ENCODE peak calls at places on chromosomes 6 and 20, in five cellular contexts. M is GM20000, N is psoas muscle, E is WTC11, C is BE2C. D is an unnamed sample.

GRCh38 chr6:17986656-17987575 is 519 bp downstream of the KIF13A start:
- DNase-seq in M (peak), N (peak), E (peak), C (peak), D (peak)

GRCh38 chr6:32947552-32948465 is 5.1 kb downstream of the HLA-DMA start:
- DNase-seq in M (no peak), N (no peak), E (peak), C (peak), D (peak)

GRCh38 chr6:27296106-27296783 is 15.8 kb downstream of the POM121L2 start:
- DNase-seq in M (no peak), N (no peak), E (peak), C (peak), D (peak)

GRCh38 chr6:37788259-37788658 is 31.3 kb upstream of the ZFAND3 start:
- DNase-seq in M (no peak), N (no peak), E (no peak), C (no peak), D (no peak)

GRCh38 chr20:17885544-17885943 is 83.0 kb downstream of the SNX5 start:
- DNase-seq in M (no peak), N (no peak), E (no peak), C (no peak), D (no peak)

GRCh38 chr6:24666097-24666615 is 543 bp downstream of the TDP2 start:
- DNase-seq in M (peak), N (peak), E (peak), C (peak), D (peak)

GRCh38 chr20:4445331-4445730 is 276.4 kb upstream of the PRND start:
- DNase-seq in M (no peak), N (no peak), E (no peak), C (no peak), D (no peak)

GRCh38 chr6:22709804-22710203 is 140.4 kb downstream of the HDGFL1 start:
- DNase-seq in M (no peak), N (no peak), E (no peak), C (no peak), D (no peak)

GRCh38 chr6:3592371-3592941 is 135.6 kb upstream of the SLC22A23 start:
- DNase-seq in M (no peak), N (no peak), E (no peak), C (no peak), D (no peak)

DNA sequence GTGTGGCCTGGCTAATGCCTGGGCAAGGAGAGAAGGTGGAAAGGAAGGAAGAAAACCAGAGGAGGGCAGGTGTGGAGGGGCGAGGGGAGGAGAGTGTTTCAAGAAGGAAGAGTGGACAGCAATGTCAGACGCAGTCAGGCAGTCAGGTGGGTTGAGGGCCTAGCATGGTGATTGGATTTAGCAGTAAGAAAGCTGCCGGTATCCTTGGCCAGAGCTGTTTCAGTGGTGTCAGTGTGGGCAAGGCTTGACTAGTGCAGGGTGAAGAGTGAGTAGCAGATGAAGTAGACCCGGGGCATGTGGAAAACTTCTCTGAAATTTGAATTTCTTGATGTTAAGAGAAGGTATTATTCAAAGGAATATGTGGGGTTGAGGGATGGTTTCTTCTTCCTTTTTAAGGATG is 27.0 kb downstream of the SNX9 start:
- DNase-seq in M (no peak), N (no peak), E (no peak), C (no peak), D (no peak)
- TF ChIP-seq CTCF in M (no peak), N (no peak), E (no peak), C (no peak), D (no peak)

GRCh38 chr6:53648571-53648970 is 17.0 kb downstream of the KLHL31 start:
- DNase-seq in M (no peak), N (no peak), E (no peak), C (no peak), D (no peak)

GRCh38 chr6:53654745-53655240 is 10.8 kb downstream of the KLHL31 start:
- DNase-seq in M (no peak), N (no peak), E (no peak), C (no peak), D (no peak)

GRCh38 chr6:53647437-53648094 is 18.0 kb downstream of the KLHL31 start:
- DNase-seq in M (peak), N (no peak), E (no peak), C (no peak), D (no peak)

GRCh38 chr6:53651764-53652401 is 13.7 kb downstream of the KLHL31 start:
- DNase-seq in M (peak), N (peak), E (peak), C (peak), D (peak)

DNA sequence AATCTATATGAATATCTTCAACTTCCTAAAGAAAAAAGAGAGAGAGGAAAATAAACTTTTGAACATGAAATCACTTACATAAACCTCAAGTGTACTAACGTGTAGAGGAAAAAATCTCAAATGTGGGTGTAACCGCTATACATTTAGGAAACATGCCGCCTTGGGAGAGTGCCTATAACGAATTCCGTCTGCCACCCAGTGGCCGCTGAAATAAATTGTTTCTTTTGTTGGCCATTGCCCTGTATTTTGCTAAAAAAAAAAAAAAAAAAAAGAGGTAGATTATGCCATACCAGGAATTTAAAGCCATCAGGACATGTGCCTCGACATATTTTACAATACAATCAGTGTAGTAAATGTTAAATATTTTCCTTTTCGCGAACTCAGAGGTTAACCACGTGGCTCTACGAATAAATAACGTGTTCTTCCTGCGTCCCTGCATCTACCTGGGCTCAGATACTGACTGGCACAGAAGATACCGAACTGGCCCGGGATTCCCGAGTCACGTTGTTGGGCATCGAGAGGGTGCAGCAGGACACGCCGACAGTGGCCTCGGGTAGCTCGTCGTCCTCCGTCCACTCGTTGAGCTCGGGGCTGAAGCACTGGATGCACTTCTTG is 14.3 kb downstream of the KLHL31 start:
- DNase-seq in M (peak), N (peak), E (peak), C (peak), D (peak)
- TF ChIP-seq CTCF in M (peak), N (peak), E (no peak), C (peak), D (peak)

GRCh38 chr6:28497893-28498292 is 17.7 kb downstream of the GPX6 start:
- DNase-seq in M (no peak), N (no peak), E (no peak), C (no peak), D (no peak)
- TF ChIP-seq CTCF in M (no peak), N (no peak), E (no peak), C (no peak), D (no peak)

DNA sequence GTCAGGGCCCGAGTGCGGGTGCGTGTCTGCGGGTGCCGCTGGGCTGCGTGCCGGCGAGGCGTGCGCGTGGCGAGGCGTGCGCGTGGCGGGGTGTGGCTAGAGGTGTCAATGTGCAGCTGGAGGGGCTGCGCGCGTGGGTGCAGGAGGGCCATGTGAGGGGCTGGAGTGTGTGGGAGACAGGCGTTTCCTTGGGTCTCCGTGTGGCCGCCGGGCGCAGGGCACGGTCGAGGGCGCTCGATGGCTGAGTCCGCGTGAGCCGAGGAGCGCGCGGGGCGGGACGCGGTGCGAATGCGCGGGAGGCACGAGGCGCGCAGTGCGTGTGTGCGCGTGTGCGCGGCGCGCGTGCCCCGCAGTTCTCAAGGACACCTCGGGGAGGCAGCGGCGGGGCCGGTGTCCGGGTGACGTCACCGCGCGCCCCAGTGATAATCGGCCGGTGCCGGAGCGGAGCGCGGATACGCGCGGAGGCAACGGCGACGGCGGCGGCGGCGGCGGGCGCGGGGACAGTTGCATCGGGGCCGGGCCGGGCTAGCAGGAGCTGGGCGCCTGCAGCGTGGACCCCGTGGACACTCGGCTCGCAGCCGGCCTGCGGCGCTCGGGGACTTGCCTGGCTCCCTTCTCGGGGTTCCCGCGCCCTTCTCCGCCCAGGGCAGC is 38.7 kb downstream of the YTHDF1 start:
- DNase-seq in M (no peak), N (peak), E (peak), C (no peak), D (peak)
- TF ChIP-seq CTCF in M (no peak), N (no peak), E (no peak), C (no peak), D (peak)

GRCh38 chr20:6160736-6161135 is 37.9 kb upstream of the FERMT1 start:
- DNase-seq in M (no peak), N (no peak), E (no peak), C (no peak), D (no peak)

GRCh38 chr20:6152777-6153176 is 29.9 kb upstream of the FERMT1 start:
- DNase-seq in M (no peak), N (no peak), E (no peak), C (no peak), D (no peak)

GRCh38 chr20:6162239-6162638 is 39.4 kb upstream of the FERMT1 start:
- DNase-seq in M (no peak), N (peak), E (no peak), C (no peak), D (no peak)

GRCh38 chr20:6157345-6157744 is 34.5 kb upstream of the FERMT1 start:
- DNase-seq in M (no peak), N (no peak), E (no peak), C (no peak), D (no peak)
- TF ChIP-seq CTCF in M (no peak), N (no peak), E (no peak), C (peak), D (no peak)

GRCh38 chr20:38299963-38300362 is 4.0 kb upstream of the BPI start:
- DNase-seq in M (no peak), N (no peak), E (no peak), C (no peak), D (no peak)
- TF ChIP-seq CTCF in M (no peak), N (no peak), E (no peak), C (no peak), D (no peak)

DNA sequence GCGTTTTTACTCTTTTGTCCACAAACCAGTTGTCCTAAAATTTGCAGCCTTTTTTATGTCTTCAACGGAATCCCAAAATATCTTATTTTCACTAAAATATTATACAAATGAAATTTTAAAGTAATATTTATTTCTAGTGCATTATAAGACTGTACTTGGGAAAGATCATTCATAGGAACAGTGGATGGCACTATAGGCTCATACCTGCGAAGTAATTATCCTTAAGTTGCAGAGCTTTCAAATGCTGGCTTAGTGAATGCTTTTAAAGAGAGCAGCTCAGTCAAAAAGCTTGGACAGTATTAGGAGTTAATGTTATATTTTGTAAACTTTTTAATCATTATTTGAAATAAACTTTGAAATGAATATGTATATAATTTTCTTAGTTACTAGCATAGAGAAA is 254.9 kb downstream of the CDKAL1 start:
- DNase-seq in M (no peak), N (no peak), E (no peak), C (no peak), D (no peak)
- TF ChIP-seq CTCF in M (no peak), N (peak), E (no peak), C (peak), D (no peak)

DNA sequence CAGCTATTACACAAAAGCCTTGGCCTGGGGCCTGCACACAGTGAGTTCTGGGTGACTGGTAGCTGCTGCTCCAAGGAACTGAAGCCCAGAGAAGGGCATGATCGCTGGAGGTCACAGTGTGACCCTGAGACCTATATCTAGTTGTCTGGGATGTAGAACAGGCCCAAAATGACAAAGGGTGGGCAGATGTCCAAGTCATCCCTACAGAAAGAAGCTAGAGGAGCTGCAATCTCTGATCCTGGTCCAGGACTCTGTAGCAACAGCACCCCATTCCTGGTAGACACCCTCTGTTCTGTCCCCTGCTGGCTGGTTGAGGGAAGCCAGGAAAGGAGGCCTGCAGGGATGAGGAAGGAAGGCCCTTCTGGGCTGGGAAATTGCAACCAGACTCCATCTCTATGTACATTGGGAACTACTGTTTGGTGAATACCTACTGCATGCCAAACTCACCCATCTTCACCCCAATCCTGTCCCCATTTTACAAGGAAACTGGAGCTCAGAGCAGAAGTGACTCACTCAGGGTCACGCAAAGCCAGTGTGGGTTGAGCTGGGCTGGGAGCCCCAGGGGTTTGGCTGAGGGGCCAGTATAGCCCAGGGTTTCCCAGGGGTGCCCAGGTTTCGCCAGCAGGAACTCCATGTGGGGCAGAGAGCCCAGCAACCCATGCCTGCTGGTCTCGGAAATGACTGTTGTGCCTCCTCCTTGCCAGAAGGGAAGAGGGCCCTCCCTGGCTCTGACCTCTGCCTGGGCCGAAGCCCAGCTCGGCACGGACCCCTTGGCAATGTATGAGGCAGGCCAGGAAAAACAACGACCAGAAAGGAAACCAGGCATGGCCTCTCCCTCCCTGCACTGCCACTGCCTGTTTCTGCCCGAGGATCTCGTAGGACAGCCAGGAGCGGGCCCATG is 44.9 kb upstream of the TLDC2 start:
- DNase-seq in M (no peak), N (peak), E (no peak), C (no peak), D (no peak)
- TF ChIP-seq CTCF in M (no peak), N (no peak), E (no peak), C (peak), D (no peak)

GRCh38 chr6:1479095-1479494 is 89.7 kb downstream of the FOXF2 start:
- DNase-seq in M (no peak), N (no peak), E (no peak), C (no peak), D (no peak)

GRCh38 chr6:1475169-1475568 is 85.8 kb downstream of the FOXF2 start:
- DNase-seq in M (no peak), N (no peak), E (no peak), C (no peak), D (no peak)

GRCh38 chr6:1474205-1474604 is 84.8 kb downstream of the FOXF2 start:
- DNase-seq in M (no peak), N (no peak), E (no peak), C (no peak), D (no peak)

GRCh38 chr6:1479601-1480236 is 90.3 kb downstream of the FOXF2 start:
- DNase-seq in M (no peak), N (no peak), E (no peak), C (no peak), D (no peak)

DNA sequence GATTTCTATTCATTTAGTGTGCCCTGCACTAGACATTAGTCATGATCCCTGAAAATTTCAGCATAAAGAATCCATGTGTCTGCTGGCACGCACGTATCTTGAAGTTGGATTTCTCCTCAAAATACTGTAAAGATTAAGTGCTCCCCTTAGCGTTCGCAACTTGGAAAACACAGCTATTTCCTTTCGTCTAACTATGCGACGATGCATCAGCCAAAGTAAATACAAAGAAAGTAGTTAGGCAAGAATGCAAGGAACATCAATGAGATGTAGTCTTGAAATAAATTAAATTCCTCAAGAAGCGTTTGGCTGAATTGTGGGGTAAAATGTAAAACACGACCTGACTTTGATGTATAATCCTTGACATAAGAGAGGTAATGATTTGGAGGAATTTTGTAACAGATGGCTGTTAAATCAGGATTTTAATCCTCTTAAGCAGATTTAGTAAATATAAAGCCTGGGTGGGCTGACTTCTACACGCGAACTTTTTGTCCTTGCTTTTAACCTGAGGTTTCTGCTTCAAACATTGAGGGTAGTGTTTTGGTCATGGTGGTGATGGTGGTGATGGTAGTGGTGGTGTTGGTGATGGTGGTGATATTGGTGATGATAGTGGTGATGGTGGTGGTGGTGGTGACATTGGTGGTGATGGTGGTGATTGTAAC is 88.2 kb downstream of the FOXF2 start:
- DNase-seq in M (no peak), N (no peak), E (no peak), C (no peak), D (no peak)
- TF ChIP-seq CTCF in M (no peak), N (no peak), E (no peak), C (no peak), D (no peak)

DNA sequence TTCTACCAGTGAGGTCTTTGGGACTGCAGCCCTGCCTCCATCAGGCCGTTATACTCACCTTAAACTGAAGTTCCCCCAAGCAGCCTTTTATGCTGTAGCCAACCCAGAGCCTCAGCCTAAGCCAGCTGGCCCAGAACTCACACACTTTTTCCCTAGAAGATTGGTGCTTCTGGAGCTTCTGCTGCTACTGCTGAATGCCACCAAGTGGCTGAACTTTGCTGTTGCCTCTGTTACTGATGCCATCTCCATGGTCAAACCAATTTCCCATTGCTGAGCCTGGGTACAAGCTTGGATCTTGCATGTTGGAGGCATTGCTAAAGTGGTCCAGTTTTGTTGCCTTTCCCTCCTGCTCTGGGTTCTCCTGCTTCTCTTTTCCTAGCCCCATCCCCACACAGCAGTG is 15.0 kb upstream of the TBX18 start:
- DNase-seq in M (no peak), N (no peak), E (no peak), C (no peak), D (no peak)
- TF ChIP-seq CTCF in M (no peak), N (no peak), E (no peak), C (peak), D (no peak)

D was measured in glutamatergic neuron.